ENCODE peak calls at places on chromosomes 6 and 20, in nine cellular contexts. One of them, this sample, is unnamed.

GRCh38 chr6:41548841-41549642 is 2.9 kb downstream of the FOXP4 start:
- DNase-seq in CD8-positive, alpha-beta memory T cell: no peak
- DNase-seq in activated CD4-positive, alpha-beta T cell treated with anti-CD3 and anti-CD28 coated beads for 4 hours: no peak
- DNase-seq in hypothalamus: no peak
- DNase-seq in GM23248: no peak
- DNase-seq in osteoblast: peak
- DNase-seq in HEK293T: no peak
- DNase-seq in right lobe of liver: no peak
- DNase-seq in GDM1: no peak
- DNase-seq in this sample: no peak

GRCh38 chr20:23009636-23010035 is 25.5 kb upstream of the SSTR4 start:
- DNase-seq in GDM1: peak
- DNase-seq in right lobe of liver: no peak
- DNase-seq in activated CD4-positive, alpha-beta T cell treated with anti-CD3 and anti-CD28 coated beads for 4 hours: no peak
- DNase-seq in GM23248: peak
- DNase-seq in osteoblast: no peak
- DNase-seq in hypothalamus: no peak
- DNase-seq in HEK293T: no peak
- DNase-seq in CD8-positive, alpha-beta memory T cell: no peak
- DNase-seq in this sample: no peak

GRCh38 chr20:19026121-19026878 is 186.1 kb upstream of the SLC24A3 start:
- DNase-seq in GM23248: peak
- DNase-seq in CD8-positive, alpha-beta memory T cell: no peak
- DNase-seq in hypothalamus: no peak
- DNase-seq in activated CD4-positive, alpha-beta T cell treated with anti-CD3 and anti-CD28 coated beads for 4 hours: no peak
- DNase-seq in right lobe of liver: no peak
- DNase-seq in HEK293T: no peak
- DNase-seq in GDM1: no peak
- DNase-seq in osteoblast: peak
- DNase-seq in this sample: peak

GRCh38 chr6:33279257-33279695 is 2.4 kb downstream of the B3GALT4 start:
- DNase-seq in hypothalamus: no peak
- DNase-seq in osteoblast: peak
- DNase-seq in HEK293T: no peak
- DNase-seq in GM23248: no peak
- DNase-seq in CD8-positive, alpha-beta memory T cell: no peak
- DNase-seq in right lobe of liver: no peak
- DNase-seq in GDM1: no peak
- DNase-seq in activated CD4-positive, alpha-beta T cell treated with anti-CD3 and anti-CD28 coated beads for 4 hours: no peak
- DNase-seq in this sample: no peak

GRCh38 chr6:12246900-12247299 is 43.3 kb upstream of the EDN1 start:
- DNase-seq in hypothalamus: no peak
- DNase-seq in HEK293T: no peak
- DNase-seq in osteoblast: no peak
- DNase-seq in GM23248: peak
- DNase-seq in right lobe of liver: no peak
- DNase-seq in activated CD4-positive, alpha-beta T cell treated with anti-CD3 and anti-CD28 coated beads for 4 hours: no peak
- DNase-seq in CD8-positive, alpha-beta memory T cell: no peak
- DNase-seq in GDM1: no peak
- DNase-seq in this sample: no peak

GRCh38 chr6:158970640-158971291 is 29.2 kb downstream of the RSPH3 start:
- DNase-seq in CD8-positive, alpha-beta memory T cell: no peak
- DNase-seq in osteoblast: no peak
- DNase-seq in activated CD4-positive, alpha-beta T cell treated with anti-CD3 and anti-CD28 coated beads for 4 hours: no peak
- DNase-seq in GDM1: no peak
- DNase-seq in HEK293T: no peak
- DNase-seq in hypothalamus: no peak
- DNase-seq in right lobe of liver: no peak
- DNase-seq in GM23248: peak
- DNase-seq in this sample: no peak

GRCh38 chr6:109252261-109253041 is 129.8 kb downstream of the CD164 start:
- DNase-seq in CD8-positive, alpha-beta memory T cell: no peak
- DNase-seq in osteoblast: no peak
- DNase-seq in GM23248: no peak
- DNase-seq in right lobe of liver: no peak
- DNase-seq in hypothalamus: no peak
- DNase-seq in HEK293T: no peak
- DNase-seq in activated CD4-positive, alpha-beta T cell treated with anti-CD3 and anti-CD28 coated beads for 4 hours: no peak
- DNase-seq in GDM1: no peak
- DNase-seq in this sample: no peak

GRCh38 chr6:121222656-121223055 is 111.6 kb downstream of the TBC1D32 start:
- DNase-seq in right lobe of liver: no peak
- DNase-seq in GDM1: no peak
- DNase-seq in GM23248: peak
- DNase-seq in hypothalamus: no peak
- DNase-seq in CD8-positive, alpha-beta memory T cell: no peak
- DNase-seq in HEK293T: no peak
- DNase-seq in activated CD4-positive, alpha-beta T cell treated with anti-CD3 and anti-CD28 coated beads for 4 hours: no peak
- DNase-seq in osteoblast: no peak
- DNase-seq in this sample: no peak

GRCh38 chr6:6599468-6599873 is 11.0 kb downstream of the LY86 start:
- DNase-seq in CD8-positive, alpha-beta memory T cell: no peak
- DNase-seq in HEK293T: no peak
- DNase-seq in right lobe of liver: no peak
- DNase-seq in activated CD4-positive, alpha-beta T cell treated with anti-CD3 and anti-CD28 coated beads for 4 hours: no peak
- DNase-seq in osteoblast: peak
- DNase-seq in GDM1: no peak
- DNase-seq in hypothalamus: no peak
- DNase-seq in GM23248: no peak
- DNase-seq in this sample: no peak

GRCh38 chr6:129938242-129939020 is 77.3 kb upstream of the TMEM244 start:
- DNase-seq in GM23248: no peak
- DNase-seq in activated CD4-positive, alpha-beta T cell treated with anti-CD3 and anti-CD28 coated beads for 4 hours: no peak
- DNase-seq in hypothalamus: no peak
- DNase-seq in CD8-positive, alpha-beta memory T cell: no peak
- DNase-seq in GDM1: no peak
- DNase-seq in HEK293T: no peak
- DNase-seq in right lobe of liver: no peak
- DNase-seq in osteoblast: no peak
- DNase-seq in this sample: no peak

GRCh38 chr20:47379433-47380150 is 23.1 kb upstream of the ZMYND8 start:
- DNase-seq in hypothalamus: no peak
- DNase-seq in CD8-positive, alpha-beta memory T cell: no peak
- DNase-seq in right lobe of liver: no peak
- DNase-seq in osteoblast: peak
- DNase-seq in GM23248: peak
- DNase-seq in HEK293T: no peak
- DNase-seq in activated CD4-positive, alpha-beta T cell treated with anti-CD3 and anti-CD28 coated beads for 4 hours: no peak
- DNase-seq in GDM1: no peak
- DNase-seq in this sample: no peak

GRCh38 chr20:38617011-38617829 is 15.6 kb downstream of the ARHGAP40 start:
- DNase-seq in right lobe of liver: no peak
- DNase-seq in osteoblast: peak
- DNase-seq in GDM1: no peak
- DNase-seq in hypothalamus: no peak
- DNase-seq in CD8-positive, alpha-beta memory T cell: no peak
- DNase-seq in activated CD4-positive, alpha-beta T cell treated with anti-CD3 and anti-CD28 coated beads for 4 hours: no peak
- DNase-seq in GM23248: peak
- DNase-seq in HEK293T: no peak
- DNase-seq in this sample: no peak

GRCh38 chr6:122772724-122773123 is 6.8 kb upstream of the FABP7 start:
- DNase-seq in right lobe of liver: no peak
- DNase-seq in hypothalamus: no peak
- DNase-seq in osteoblast: no peak
- DNase-seq in GDM1: no peak
- DNase-seq in CD8-positive, alpha-beta memory T cell: no peak
- DNase-seq in GM23248: no peak
- DNase-seq in activated CD4-positive, alpha-beta T cell treated with anti-CD3 and anti-CD28 coated beads for 4 hours: no peak
- DNase-seq in HEK293T: no peak
- DNase-seq in this sample: no peak

GRCh38 chr6:85008311-85009015 is 244.1 kb upstream of the TBX18 start:
- DNase-seq in osteoblast: no peak
- DNase-seq in right lobe of liver: no peak
- DNase-seq in GDM1: no peak
- DNase-seq in GM23248: peak
- DNase-seq in CD8-positive, alpha-beta memory T cell: no peak
- DNase-seq in hypothalamus: no peak
- DNase-seq in activated CD4-positive, alpha-beta T cell treated with anti-CD3 and anti-CD28 coated beads for 4 hours: no peak
- DNase-seq in HEK293T: no peak
- DNase-seq in this sample: no peak

GRCh38 chr6:82022614-82023102 is 224.9 kb downstream of the IBTK start:
- DNase-seq in right lobe of liver: no peak
- DNase-seq in activated CD4-positive, alpha-beta T cell treated with anti-CD3 and anti-CD28 coated beads for 4 hours: no peak
- DNase-seq in GDM1: no peak
- DNase-seq in CD8-positive, alpha-beta memory T cell: no peak
- DNase-seq in GM23248: peak
- DNase-seq in hypothalamus: no peak
- DNase-seq in HEK293T: no peak
- DNase-seq in osteoblast: no peak
- DNase-seq in this sample: no peak

GRCh38 chr20:53748821-53749402 is 155.3 kb upstream of the ZNF217 start:
- DNase-seq in CD8-positive, alpha-beta memory T cell: no peak
- DNase-seq in activated CD4-positive, alpha-beta T cell treated with anti-CD3 and anti-CD28 coated beads for 4 hours: no peak
- DNase-seq in GDM1: no peak
- DNase-seq in right lobe of liver: no peak
- DNase-seq in HEK293T: no peak
- DNase-seq in GM23248: peak
- DNase-seq in osteoblast: no peak
- DNase-seq in hypothalamus: no peak
- DNase-seq in this sample: no peak

GRCh38 chr6:72580281-72580940 is 41.5 kb upstream of the KCNQ5 start:
- DNase-seq in hypothalamus: no peak
- DNase-seq in GM23248: peak
- DNase-seq in right lobe of liver: no peak
- DNase-seq in activated CD4-positive, alpha-beta T cell treated with anti-CD3 and anti-CD28 coated beads for 4 hours: no peak
- DNase-seq in osteoblast: peak
- DNase-seq in GDM1: peak
- DNase-seq in CD8-positive, alpha-beta memory T cell: no peak
- DNase-seq in HEK293T: peak
- DNase-seq in this sample: no peak

GRCh38 chr6:44169154-44169553 is 10.5 kb downstream of the CAPN11 start:
- DNase-seq in hypothalamus: no peak
- DNase-seq in GM23248: peak
- DNase-seq in osteoblast: no peak
- DNase-seq in HEK293T: no peak
- DNase-seq in right lobe of liver: no peak
- DNase-seq in CD8-positive, alpha-beta memory T cell: no peak
- DNase-seq in GDM1: no peak
- DNase-seq in activated CD4-positive, alpha-beta T cell treated with anti-CD3 and anti-CD28 coated beads for 4 hours: no peak
- DNase-seq in this sample: peak

GRCh38 chr6:141169419-141169818 is 963.3 kb upstream of the GJE1 start:
- DNase-seq in hypothalamus: no peak
- DNase-seq in CD8-positive, alpha-beta memory T cell: no peak
- DNase-seq in GM23248: peak
- DNase-seq in GDM1: no peak
- DNase-seq in osteoblast: peak
- DNase-seq in activated CD4-positive, alpha-beta T cell treated with anti-CD3 and anti-CD28 coated beads for 4 hours: no peak
- DNase-seq in right lobe of liver: no peak
- DNase-seq in HEK293T: no peak
- DNase-seq in this sample: no peak

GRCh38 chr6:170243791-170244291 is 47.0 kb downstream of the DLL1 start:
- DNase-seq in osteoblast: no peak
- DNase-seq in HEK293T: no peak
- DNase-seq in CD8-positive, alpha-beta memory T cell: no peak
- DNase-seq in GM23248: peak
- DNase-seq in right lobe of liver: peak
- DNase-seq in hypothalamus: no peak
- DNase-seq in activated CD4-positive, alpha-beta T cell treated with anti-CD3 and anti-CD28 coated beads for 4 hours: no peak
- DNase-seq in GDM1: no peak
- DNase-seq in this sample: no peak

GRCh38 chr6:131023834-131024504 is 39.1 kb downstream of the EPB41L2 start:
- DNase-seq in activated CD4-positive, alpha-beta T cell treated with anti-CD3 and anti-CD28 coated beads for 4 hours: no peak
- DNase-seq in right lobe of liver: no peak
- DNase-seq in CD8-positive, alpha-beta memory T cell: no peak
- DNase-seq in GM23248: peak
- DNase-seq in hypothalamus: no peak
- DNase-seq in HEK293T: no peak
- DNase-seq in GDM1: no peak
- DNase-seq in osteoblast: no peak
- DNase-seq in this sample: no peak

GRCh38 chr20:2206957-2207769 is 88.6 kb upstream of the TGM3 start:
- DNase-seq in CD8-positive, alpha-beta memory T cell: peak
- DNase-seq in activated CD4-positive, alpha-beta T cell treated with anti-CD3 and anti-CD28 coated beads for 4 hours: peak
- DNase-seq in right lobe of liver: peak
- DNase-seq in HEK293T: peak
- DNase-seq in GDM1: peak
- DNase-seq in osteoblast: peak
- DNase-seq in hypothalamus: no peak
- DNase-seq in GM23248: peak
- DNase-seq in this sample: peak

GRCh38 chr6:105432797-105433196 is 29.9 kb upstream of the PREP start:
- DNase-seq in GM23248: peak
- DNase-seq in CD8-positive, alpha-beta memory T cell: no peak
- DNase-seq in right lobe of liver: no peak
- DNase-seq in hypothalamus: no peak
- DNase-seq in HEK293T: no peak
- DNase-seq in GDM1: no peak
- DNase-seq in activated CD4-positive, alpha-beta T cell treated with anti-CD3 and anti-CD28 coated beads for 4 hours: no peak
- DNase-seq in osteoblast: peak
- DNase-seq in this sample: no peak

GRCh38 chr20:13613917-13614316 is 24.8 kb downstream of the TASP1 start:
- DNase-seq in activated CD4-positive, alpha-beta T cell treated with anti-CD3 and anti-CD28 coated beads for 4 hours: no peak
- DNase-seq in HEK293T: no peak
- DNase-seq in osteoblast: no peak
- DNase-seq in right lobe of liver: no peak
- DNase-seq in GDM1: no peak
- DNase-seq in GM23248: peak
- DNase-seq in hypothalamus: no peak
- DNase-seq in CD8-positive, alpha-beta memory T cell: no peak
- DNase-seq in this sample: no peak

GRCh38 chr6:17928514-17929430 is 58.7 kb downstream of the KIF13A start:
- DNase-seq in GM23248: peak
- DNase-seq in activated CD4-positive, alpha-beta T cell treated with anti-CD3 and anti-CD28 coated beads for 4 hours: no peak
- DNase-seq in osteoblast: peak
- DNase-seq in hypothalamus: no peak
- DNase-seq in CD8-positive, alpha-beta memory T cell: no peak
- DNase-seq in GDM1: no peak
- DNase-seq in right lobe of liver: no peak
- DNase-seq in HEK293T: no peak
- DNase-seq in this sample: no peak

GRCh38 chr20:61724376-61724775 is 341.3 kb downstream of the TAF4 start:
- DNase-seq in GDM1: no peak
- DNase-seq in GM23248: no peak
- DNase-seq in osteoblast: peak
- DNase-seq in hypothalamus: no peak
- DNase-seq in CD8-positive, alpha-beta memory T cell: no peak
- DNase-seq in activated CD4-positive, alpha-beta T cell treated with anti-CD3 and anti-CD28 coated beads for 4 hours: no peak
- DNase-seq in HEK293T: peak
- DNase-seq in right lobe of liver: no peak
- DNase-seq in this sample: no peak

GRCh38 chr6:149190228-149190831 is 127.2 kb upstream of the TAB2 start:
- DNase-seq in activated CD4-positive, alpha-beta T cell treated with anti-CD3 and anti-CD28 coated beads for 4 hours: peak
- DNase-seq in osteoblast: no peak
- DNase-seq in hypothalamus: no peak
- DNase-seq in HEK293T: no peak
- DNase-seq in CD8-positive, alpha-beta memory T cell: no peak
- DNase-seq in GDM1: no peak
- DNase-seq in GM23248: peak
- DNase-seq in right lobe of liver: peak
- DNase-seq in this sample: peak